ENCODE peak calls at places on chromosomes 16 and 17, in ten cellular contexts. A is left ventricle myocardium inferior; M is heart right ventricle; U is adipocyte; O is astrocyte; F is neural progenitor cell; B is effector memory CD4-positive, alpha-beta T cell; L is aorta; W is sigmoid colon; Y is ovary. G is an unnamed sample. For H3K9me3, H3K36me3 and H3K4me1, the result is how much of the 10 kb centered on the place peaks cover.

GRCh38 chr16:27745348-27745747 is 195.4 kb downstream of the KATNIP start:
- DNase-seq in A (no peak), F (no peak), L (no peak), M (no peak), W (no peak), Y (no peak), B (no peak), U (no peak), O (no peak), G (no peak)

GRCh38 chr16:30980959-30981358 is 4.0 kb upstream of the HSD3B7 start:
- DNase-seq in U (no peak), A (no peak), W (no peak), B (no peak), L (no peak), Y (no peak), O (no peak), F (no peak), M (no peak), G (no peak)

GRCh38 chr16:727291-727977 is 528 bp downstream of the HAGHL start:
- DNase-seq in W (no peak), M (no peak), O (no peak), F (peak), A (no peak), B (no peak), L (no peak), U (peak), Y (no peak), G (no peak)

GRCh38 chr16:67528222-67528869 is at the start of gene RIPOR1:
- DNase-seq in M (peak), F (peak), U (peak), L (peak), O (no peak), W (peak), B (peak), A (peak), Y (peak), G (no peak)

GRCh38 chr16:81636298-81636960 is 142.7 kb upstream of the PLCG2 start:
- DNase-seq in F (no peak), U (no peak), B (no peak), W (no peak), A (no peak), Y (no peak), O (no peak), L (no peak), M (no peak), G (no peak)

GRCh38 chr16:13550254-13550653 is 369.7 kb upstream of the ERCC4 start:
- DNase-seq in F (no peak), A (no peak), B (no peak), L (no peak), W (no peak), M (no peak), O (no peak), U (no peak), Y (no peak), G (no peak)

GRCh38 chr17:36901506-36901905 is 35.8 kb upstream of the LHX1 start:
- DNase-seq in O (peak), A (no peak), Y (no peak), F (peak), U (peak), W (no peak), M (no peak), L (no peak), B (no peak), G (no peak)

GRCh38 chr17:72631568-72631967 is 460.9 kb downstream of the SLC39A11 start:
- DNase-seq in Y (no peak), U (no peak), B (no peak), A (no peak), W (no peak), F (peak), L (no peak), M (no peak), O (no peak), G (no peak)

GRCh38 chr17:8959312-8959918 is 6.1 kb downstream of the PIK3R5 start:
- DNase-seq in F (no peak), L (no peak), B (no peak), O (no peak), M (no peak), Y (no peak), A (no peak), U (no peak), W (no peak), G (no peak)

GRCh38 chr17:47776330-47777197 is 43.5 kb downstream of the TBX21 start:
- DNase-seq in A (no peak), L (no peak), W (no peak), U (peak), O (peak), Y (no peak), F (peak), B (no peak), M (no peak), G (no peak)

GRCh38 chr17:77247048-77247541 is 106.3 kb downstream of the SEC14L1 start:
- DNase-seq in O (peak), M (peak), U (peak), A (peak), Y (peak), B (peak), L (peak), W (peak), F (peak), G (peak)

GRCh38 chr17:71338396-71338795 is 782.4 kb upstream of the SOX9 start:
- DNase-seq in U (peak), M (no peak), O (peak), F (no peak), B (no peak), Y (no peak), L (no peak), A (no peak), W (no peak), G (no peak)

GRCh38 chr17:38881600-38882191 is 11.8 kb downstream of the LASP1 start:
- DNase-seq in W (peak), O (peak), F (peak), A (peak), B (no peak), L (peak), U (peak), M (peak), Y (peak), G (peak)

GRCh38 chr17:27563532-27563931 is 67.5 kb upstream of the LGALS9 start:
- DNase-seq in A (no peak), M (no peak), L (no peak), W (no peak), U (no peak), O (no peak), F (no peak), B (no peak), Y (no peak), G (no peak)

GRCh38 chr16:89191033-89191900 is 9.1 kb downstream of the SLC22A31 start:
- DNase-seq in Y (peak), U (no peak), B (no peak), L (peak), M (no peak), A (no peak), W (no peak), F (peak), O (no peak), G (no peak)

GRCh38 chr16:4313563-4314531 is 2.0 kb upstream of the GLIS2 start:
- DNase-seq in Y (peak), M (no peak), U (no peak), F (peak), A (no peak), B (no peak), O (no peak), L (no peak), W (no peak), G (no peak)

DNA sequence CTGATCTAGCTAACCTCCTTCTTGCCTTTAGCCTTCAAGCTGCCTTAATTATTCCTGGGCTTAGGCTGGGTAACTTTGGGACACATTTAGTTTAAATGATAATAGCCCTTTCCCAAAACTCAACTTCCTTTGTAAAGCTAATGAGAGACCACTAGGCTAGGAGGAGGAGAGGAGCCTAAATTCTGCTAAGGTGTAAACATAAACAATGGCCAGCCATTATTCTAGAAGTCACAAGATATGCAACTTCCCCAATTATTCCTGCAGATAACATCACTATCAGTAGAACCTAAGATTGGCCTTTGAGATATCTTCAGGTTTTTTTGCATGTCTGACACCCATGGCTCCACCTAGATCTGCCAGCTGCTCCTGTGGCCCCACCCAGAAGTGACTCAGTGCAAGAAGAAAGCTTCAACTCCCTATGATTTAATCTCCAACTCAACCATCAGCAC is 131.2 kb upstream of the FAM20A start:
- DNase-seq in B (no peak), Y (no peak), A (no peak), M (no peak), W (no peak), O (no peak), F (no peak), L (no peak), U (no peak), G (no peak)
- H3K9me3 ChIP-seq in B (under half), Y (under half), A (under half), M (under half), W (under half), O (under half), F (under half), L (under half), U (under half), G (under half)

GRCh38 chr17:20999044-20999573 is 43.7 kb downstream of the USP22 start:
- DNase-seq in O (peak), U (no peak), F (no peak), Y (peak), M (no peak), L (no peak), W (no peak), B (no peak), A (no peak), G (peak)
- H3K36me3 ChIP-seq in O (under half), U (half or more), F (under half), Y (under half), M (half or more), L (under half), W (under half), B (under half), A (under half), G (under half)

DNA sequence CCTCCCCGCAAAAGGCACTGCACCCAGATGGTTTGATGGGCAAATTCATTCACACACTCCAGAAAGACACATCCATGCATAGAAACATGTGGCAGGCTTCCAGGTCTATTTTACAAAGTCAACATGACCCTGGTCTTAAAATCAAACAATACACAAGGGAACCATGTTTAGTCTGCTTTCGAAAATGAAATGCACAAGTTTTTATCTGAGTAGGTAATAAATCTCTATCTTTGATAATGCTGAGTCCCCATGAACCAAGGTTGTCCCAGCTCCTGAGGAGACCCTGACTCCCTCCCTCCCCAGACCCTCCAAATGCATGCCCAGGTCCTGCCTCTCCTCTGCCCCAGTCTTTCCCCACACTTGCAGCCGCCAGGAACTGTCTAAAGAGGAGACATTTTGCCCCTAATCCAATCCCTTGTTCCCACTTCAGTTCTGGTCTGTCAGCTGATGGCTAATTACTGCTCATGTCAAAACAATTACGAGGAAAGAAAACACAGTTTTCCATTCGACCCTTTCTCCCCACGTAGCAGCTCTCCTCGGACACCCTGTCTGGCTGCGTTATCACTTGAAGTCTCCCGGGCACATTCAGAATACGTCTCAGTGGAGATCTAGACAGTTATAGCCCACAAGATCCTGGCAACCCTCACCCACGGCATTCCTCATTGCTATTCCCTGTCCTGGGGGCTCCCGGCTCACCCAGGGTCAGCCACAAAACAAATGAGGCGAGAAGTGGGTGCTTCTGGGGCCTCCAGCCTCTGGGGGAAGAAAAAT is 68.8 kb upstream of the RCVRN start:
- DNase-seq in F (no peak), Y (peak), B (no peak), U (no peak), W (peak), O (peak), L (no peak), A (no peak), M (no peak), G (no peak)
- H3K4me1 ChIP-seq in F (under half), Y (under half), B (under half), U (under half), W (under half), O (under half), L (under half), A (half or more), M (half or more), G (under half)

GRCh38 chr16:60646631-60647030 is 1389.6 kb downstream of the CDH8 start:
- DNase-seq in O (peak), Y (no peak), M (no peak), B (no peak), W (no peak), L (no peak), A (no peak), U (no peak), F (no peak), G (no peak)
- H3K9me3 ChIP-seq in O (under half), Y (under half), M (under half), B (under half), W (under half), L (under half), A (under half), U (under half), F (under half), G (under half)

GRCh38 chr17:42832934-42833770 is at the start of gene PSME3:
- DNase-seq in L (peak), A (peak), B (peak), M (peak), W (peak), O (peak), U (peak), Y (peak), F (peak), G (peak)
- H3K36me3 ChIP-seq in L (under half), A (under half), B (under half), M (under half), W (under half), O (under half), U (under half), Y (under half), F (under half), G (under half)

GRCh38 chr16:20940864-20941634 is 40.5 kb downstream of the LYRM1 start:
- DNase-seq in F (no peak), O (no peak), W (no peak), B (no peak), Y (no peak), A (no peak), M (no peak), L (no peak), U (no peak), G (no peak)
- H3K4me1 ChIP-seq in F (under half), O (under half), W (under half), B (under half), Y (under half), A (under half), M (under half), L (under half), U (under half), G (under half)

GRCh38 chr16:79402920-79403319 is 197.6 kb downstream of the MAF start:
- DNase-seq in O (no peak), A (no peak), F (no peak), Y (no peak), L (no peak), W (no peak), B (no peak), M (no peak), U (no peak), G (no peak)

GRCh38 chr16:79402356-79402755 is 198.2 kb downstream of the MAF start:
- DNase-seq in O (no peak), Y (no peak), F (no peak), L (no peak), U (no peak), M (no peak), A (no peak), W (no peak), B (no peak), G (no peak)

GRCh38 chr16:79400462-79401149 is 199.9 kb downstream of the MAF start:
- DNase-seq in A (no peak), O (no peak), B (no peak), Y (no peak), F (no peak), U (no peak), L (no peak), W (no peak), M (no peak), G (no peak)

GRCh38 chr16:79401782-79402181 is 198.8 kb downstream of the MAF start:
- DNase-seq in O (no peak), W (no peak), U (no peak), B (no peak), Y (no peak), L (no peak), M (no peak), A (no peak), F (no peak), G (no peak)

DNA sequence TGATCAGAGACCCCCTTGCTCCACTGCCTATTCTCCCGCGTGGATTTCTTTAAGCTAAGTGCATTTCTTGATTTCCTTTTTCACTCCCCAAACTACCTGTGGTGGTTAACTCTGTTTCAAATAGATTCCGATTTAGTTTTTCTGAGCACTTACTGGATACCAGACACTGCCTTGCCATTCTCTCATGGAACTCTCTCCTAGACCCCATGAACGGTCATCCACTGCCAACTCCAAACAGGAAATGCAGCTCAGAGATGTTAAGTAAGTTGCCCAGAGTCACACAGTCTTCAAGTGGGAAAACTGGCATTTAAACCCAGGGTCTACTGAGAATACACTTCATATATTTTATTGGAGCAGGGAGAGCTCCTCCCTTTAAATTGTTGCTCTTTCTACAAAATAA is 199.4 kb downstream of the MAF start:
- DNase-seq in F (no peak), A (no peak), B (no peak), M (no peak), L (no peak), U (no peak), Y (no peak), W (no peak), O (no peak), G (no peak)
- H3K9me3 ChIP-seq in F (under half), A (under half), B (under half), M (under half), L (under half), U (under half), Y (under half), W (under half), O (under half), G (under half)

GRCh38 chr17:17228521-17229279 is 8.3 kb downstream of the FLCN start:
- DNase-seq in U (no peak), Y (no peak), M (no peak), B (no peak), O (no peak), A (no peak), F (no peak), L (peak), W (no peak), G (no peak)

GRCh38 chr17:17225901-17226300 is 11.1 kb downstream of the FLCN start:
- DNase-seq in U (no peak), A (no peak), L (peak), O (no peak), Y (no peak), B (no peak), M (no peak), W (peak), F (no peak), G (no peak)

GRCh38 chr17:17227608-17228520 is 9.1 kb downstream of the FLCN start:
- DNase-seq in A (peak), M (peak), B (no peak), Y (no peak), F (no peak), U (no peak), O (no peak), L (peak), W (peak), G (no peak)

GRCh38 chr17:17224137-17224536 is 12.8 kb downstream of the FLCN start:
- DNase-seq in O (no peak), M (no peak), Y (no peak), A (no peak), F (no peak), L (no peak), W (no peak), B (no peak), U (no peak), G (no peak)

DNA sequence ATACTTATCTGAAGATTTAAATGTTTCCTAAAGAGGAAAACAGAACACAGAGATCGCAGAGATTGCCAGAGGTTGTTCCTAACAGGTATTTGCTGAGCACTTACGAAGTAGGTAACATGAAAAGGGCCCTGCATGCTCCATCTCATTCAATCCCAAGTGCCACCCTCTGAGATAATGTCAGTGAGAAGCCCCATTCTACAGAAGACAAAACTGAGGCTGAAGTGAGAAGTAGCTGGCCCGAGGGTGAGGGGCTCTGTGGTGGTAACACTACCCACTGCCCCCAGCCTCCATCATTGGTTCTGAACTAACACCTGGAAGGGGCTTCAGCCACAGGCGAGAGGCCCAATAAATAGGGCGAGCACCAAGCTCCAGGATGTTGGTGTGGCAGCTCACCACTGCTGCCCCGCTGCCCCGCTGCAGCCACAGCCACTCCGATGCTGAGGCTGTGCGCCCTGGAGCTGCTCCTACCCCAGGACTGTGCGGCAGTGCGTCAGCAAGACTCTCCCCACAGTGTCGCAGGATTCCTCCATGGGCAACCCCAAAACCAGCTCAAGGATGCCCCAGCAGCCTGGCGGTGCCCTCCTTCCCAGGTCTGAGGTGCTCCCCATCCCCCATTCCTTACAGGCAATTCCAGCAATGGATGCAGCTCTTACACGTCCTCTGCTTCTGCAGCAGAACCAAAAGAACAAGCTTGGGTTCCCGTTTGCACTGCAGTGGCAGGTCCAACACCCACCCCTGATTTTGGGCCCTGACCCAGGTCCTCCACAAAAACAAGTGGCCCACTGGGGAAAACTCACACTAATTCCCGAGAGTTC is 10.3 kb downstream of the FLCN start:
- DNase-seq in M (no peak), W (peak), A (no peak), B (no peak), F (no peak), U (no peak), L (peak), O (no peak), Y (no peak), G (no peak)
- H3K36me3 ChIP-seq in M (half or more), W (under half), A (half or more), B (half or more), F (under half), U (half or more), L (under half), O (half or more), Y (under half), G (half or more)

DNA sequence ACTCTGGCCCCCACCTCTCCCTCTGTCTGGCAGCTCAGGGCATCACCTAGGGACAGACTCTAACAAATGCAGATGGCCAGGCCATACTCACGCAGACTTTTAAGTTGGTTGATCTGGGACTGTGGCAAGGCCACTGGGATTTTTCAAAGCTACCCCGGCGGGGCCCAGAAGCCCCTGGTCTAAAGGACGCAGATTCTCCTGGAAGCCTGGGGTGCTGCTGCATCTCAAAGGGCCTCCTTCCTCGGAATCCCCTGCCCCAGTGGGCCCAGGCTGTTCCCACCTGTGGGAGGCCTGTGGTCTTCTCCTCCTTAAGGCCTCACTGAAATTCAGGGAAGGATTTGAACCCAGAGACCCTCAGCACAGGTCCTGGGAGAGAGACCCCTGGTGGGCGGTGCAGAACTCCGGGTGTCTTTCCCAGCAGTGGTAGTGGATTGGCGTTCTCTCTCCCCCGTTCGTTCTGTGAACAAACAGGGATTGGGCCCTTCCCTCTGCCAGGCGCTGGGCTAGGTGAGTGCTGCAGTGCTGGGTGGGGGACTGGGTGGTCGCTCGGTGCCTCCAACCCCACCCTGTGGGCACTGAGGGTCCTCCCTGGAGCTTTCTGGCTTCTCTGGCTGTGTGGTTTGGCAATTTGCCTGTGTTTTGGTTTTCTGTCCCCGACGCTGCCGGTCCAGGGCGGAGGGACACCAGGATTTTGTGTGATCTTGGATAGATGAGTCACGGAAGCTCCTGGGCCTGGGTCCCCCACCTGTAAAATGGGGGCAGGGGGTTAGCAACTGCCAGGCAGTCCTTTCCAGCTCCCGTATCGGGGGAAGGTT is 160.6 kb upstream of the GSE1 start:
- DNase-seq in O (no peak), A (no peak), M (no peak), U (no peak), B (no peak), L (no peak), Y (no peak), W (no peak), F (no peak), G (no peak)
- H3K4me1 ChIP-seq in O (under half), A (under half), M (under half), U (under half), B (under half), L (under half), Y (under half), W (under half), F (under half), G (under half)